ENCODE peak calls at places on chromosomes 5 and 9, in nine cellular contexts. A is pancreas, E is heart left ventricle, D is fibroblast of lung, O is A549, G is HepG2, C is MM.1S, V is cardiac muscle cell, T is transverse colon. F is an unnamed sample. For H3K9me3, the result is how much of the 10 kb centered on the place peaks cover.

GRCh38 chr9:120411862-120412424 is 168.0 kb downstream of the CDK5RAP2 start:
- DNase-seq in A (no peak), E (no peak), D (no peak), O (no peak), G (no peak), C (no peak), V (no peak), T (no peak), F (no peak)

GRCh38 chr5:21152611-21153010 is 1164.6 kb upstream of the CDH18 start:
- DNase-seq in A (no peak), E (no peak), D (peak), O (peak), G (no peak), C (no peak), V (peak), T (no peak), F (no peak)

GRCh38 chr9:73104342-73104741 is 47.3 kb upstream of the ANXA1 start:
- DNase-seq in A (no peak), E (no peak), D (no peak), O (no peak), G (no peak), C (no peak), V (no peak), T (no peak), F (no peak)

GRCh38 chr5:158821321-158821720 is 278.4 kb downstream of the EBF1 start:
- DNase-seq in A (no peak), E (no peak), D (no peak), O (no peak), G (no peak), C (no peak), V (no peak), T (no peak), F (no peak)

GRCh38 chr5:119681734-119682133 is 52.4 kb downstream of the FAM170A start:
- DNase-seq in A (no peak), E (no peak), D (no peak), O (no peak), G (no peak), C (no peak), V (no peak), T (no peak), F (no peak)

GRCh38 chr9:95003694-95004451 is 277.4 kb downstream of the AOPEP start:
- DNase-seq in A (peak), E (peak), D (peak), O (peak), G (peak), C (peak), V (peak), T (peak), F (peak)

GRCh38 chr9:94761506-94761905 is 35.0 kb downstream of the AOPEP start:
- DNase-seq in A (no peak), E (no peak), D (no peak), O (no peak), G (no peak), C (no peak), V (peak), T (no peak), F (no peak)

GRCh38 chr9:123291736-123292135 is 23.4 kb upstream of the STRBP start:
- DNase-seq in A (no peak), E (no peak), D (no peak), O (no peak), G (no peak), C (no peak), V (no peak), T (no peak), F (no peak)

GRCh38 chr9:133731876-133732321 is 6.3 kb downstream of the SARDH start:
- DNase-seq in A (no peak), E (no peak), D (peak), O (peak), G (peak), C (no peak), V (peak), T (no peak), F (peak)

GRCh38 chr9:136595245-136596218 is 49.7 kb upstream of the NOTCH1 start:
- DNase-seq in A (no peak), E (no peak), D (no peak), O (no peak), G (no peak), C (no peak), V (no peak), T (no peak), F (no peak)

GRCh38 chr5:31827862-31828261 is 188.9 kb downstream of the PDZD2 start:
- DNase-seq in A (no peak), E (no peak), D (peak), O (no peak), G (no peak), C (no peak), V (peak), T (no peak), F (no peak)

GRCh38 chr9:38707885-38708640 is 11.9 kb downstream of the FAM240B start:
- DNase-seq in A (no peak), E (no peak), D (no peak), O (peak), G (no peak), C (peak), V (no peak), T (no peak), F (peak)

GRCh38 chr9:108671794-108672193 is 184.0 kb downstream of the ACTL7B start:
- DNase-seq in A (no peak), E (no peak), D (peak), O (no peak), G (no peak), C (no peak), V (no peak), T (no peak), F (no peak)

GRCh38 chr5:173817561-173817960 is 70.6 kb upstream of the CPEB4 start:
- DNase-seq in A (no peak), E (no peak), D (no peak), O (no peak), G (no peak), C (no peak), V (no peak), T (no peak), F (no peak)

GRCh38 chr9:93601063-93601462 is 24.7 kb downstream of the PHF2 start:
- DNase-seq in A (no peak), E (no peak), D (no peak), O (no peak), G (no peak), C (no peak), V (no peak), T (no peak), F (no peak)

GRCh38 chr5:33921005-33921404 is 15.2 kb upstream of the RXFP3 start:
- DNase-seq in A (no peak), E (no peak), D (no peak), O (no peak), G (no peak), C (no peak), V (no peak), T (no peak), F (no peak)

GRCh38 chr9:88628811-88629210 is 93.8 kb downstream of the NXNL2 start:
- DNase-seq in A (no peak), E (no peak), D (peak), O (no peak), G (no peak), C (no peak), V (no peak), T (no peak), F (no peak)

GRCh38 chr9:133238272-133238850 is 29.3 kb upstream of the OBP2B start:
- DNase-seq in A (no peak), E (peak), D (peak), O (peak), G (peak), C (no peak), V (peak), T (peak), F (peak)

GRCh38 chr5:1763548-1763911 is 36.1 kb downstream of the MRPL36 start:
- DNase-seq in A (peak), E (peak), D (peak), O (peak), G (peak), C (no peak), V (peak), T (peak), F (peak)

GRCh38 chr9:72022846-72023245 is 37.6 kb downstream of the C9orf57 start:
- DNase-seq in A (no peak), E (no peak), D (peak), O (peak), G (no peak), C (no peak), V (peak), T (peak), F (no peak)

GRCh38 chr9:34256104-34256503 is 73.0 kb downstream of the KIF24 start:
- DNase-seq in A (no peak), E (no peak), D (no peak), O (no peak), G (no peak), C (no peak), V (no peak), T (no peak), F (no peak)

GRCh38 chr5:117302949-117303348 is 728.3 kb upstream of the SEMA6A start:
- DNase-seq in A (no peak), E (no peak), D (no peak), O (no peak), G (no peak), C (no peak), V (no peak), T (no peak), F (no peak)

GRCh38 chr5:137741718-137742117 is 5.8 kb upstream of the KLHL3 start:
- DNase-seq in A (no peak), E (no peak), D (no peak), O (no peak), G (peak), C (no peak), V (no peak), T (no peak), F (no peak)

GRCh38 chr5:167720201-167720600 is 571.2 kb upstream of the WWC1 start:
- DNase-seq in A (no peak), E (no peak), D (peak), O (no peak), G (no peak), C (no peak), V (no peak), T (no peak), F (no peak)

GRCh38 chr5:14937277-14937676 is 65.7 kb upstream of the ANKH start:
- DNase-seq in A (no peak), E (no peak), D (peak), O (no peak), G (no peak), C (no peak), V (no peak), T (peak), F (no peak)

GRCh38 chr5:96031180-96031579 is 69.5 kb upstream of the ELL2 start:
- DNase-seq in A (no peak), E (no peak), D (no peak), O (no peak), G (no peak), C (no peak), V (no peak), T (no peak), F (no peak)

GRCh38 chr5:33827885-33828284 is 63.9 kb downstream of the ADAMTS12 start:
- DNase-seq in A (no peak), E (no peak), D (peak), O (peak), G (no peak), C (no peak), V (peak), T (no peak), F (no peak)

GRCh38 chr5:154793599-154794524 is 38.7 kb downstream of the LARP1 start:
- DNase-seq in A (no peak), E (no peak), D (peak), O (no peak), G (no peak), C (no peak), V (peak), T (no peak), F (peak)

GRCh38 chr9:19934301-19934868 is 145.5 kb upstream of the SLC24A2 start:
- DNase-seq in A (peak), E (peak), D (peak), O (peak), G (no peak), C (no peak), V (peak), T (peak), F (peak)

GRCh38 chr5:72842816-72843215 is 26.4 kb downstream of the TNPO1 start:
- DNase-seq in A (no peak), E (no peak), D (peak), O (peak), G (no peak), C (no peak), V (no peak), T (peak), F (no peak)

GRCh38 chr9:7185612-7186011 is 427.8 kb downstream of the KDM4C start:
- DNase-seq in A (no peak), E (no peak), D (peak), O (peak), G (peak), C (no peak), V (peak), T (no peak), F (peak)

GRCh38 chr5:160802567-160802966 is 49.4 kb downstream of the ATP10B start:
- DNase-seq in A (no peak), E (no peak), D (no peak), O (no peak), G (no peak), C (peak), V (no peak), T (peak), F (peak)

GRCh38 chr9:134892820-134893420 is 12.3 kb downstream of the FCN2 start:
- DNase-seq in A (no peak), E (no peak), D (no peak), O (no peak), G (no peak), C (no peak), V (no peak), T (no peak), F (no peak)

GRCh38 chr5:17235736-17236330 is 18.4 kb downstream of the BASP1 start:
- DNase-seq in A (no peak), E (no peak), D (peak), O (no peak), G (no peak), C (no peak), V (no peak), T (no peak), F (no peak)

GRCh38 chr9:112112519-112112918 is 62.6 kb downstream of the SUSD1 start:
- DNase-seq in A (no peak), E (no peak), D (peak), O (peak), G (no peak), C (no peak), V (peak), T (no peak), F (no peak)

DNA sequence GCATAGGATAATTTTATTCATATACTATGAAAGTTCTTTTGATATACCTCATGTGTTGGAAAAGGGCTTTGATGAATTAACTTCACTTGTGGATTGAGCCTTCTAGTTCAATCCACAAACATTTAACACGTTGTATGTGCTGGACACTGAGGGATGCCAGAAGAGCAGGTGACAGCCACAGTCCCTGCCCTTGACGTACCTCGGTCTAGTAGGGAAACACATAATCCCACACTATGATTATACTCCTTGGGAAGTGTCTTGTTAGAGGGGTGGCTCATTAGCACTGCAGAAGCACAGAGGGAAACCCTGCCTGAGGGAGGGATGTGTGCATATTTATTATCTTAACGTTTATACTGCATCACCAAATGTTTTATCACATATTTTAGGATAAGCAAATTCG is 61.2 kb downstream of the PIK3R1 start:
- DNase-seq in A (no peak), E (no peak), D (no peak), O (no peak), G (no peak), C (no peak), V (no peak), T (no peak), F (no peak)
- H3K4me3 ChIP-seq in A (no peak), E (no peak), D (no peak), O (no peak), G (no peak), C (no peak), V (no peak), T (no peak), F (no peak)

GRCh38 chr5:56818409-56819026 is 3.2 kb downstream of the MAP3K1 start:
- DNase-seq in A (no peak), E (no peak), D (peak), O (no peak), G (no peak), C (no peak), V (peak), T (no peak), F (no peak)
- TF ChIP-seq CTCF in A (no peak), E (no peak), D (peak), O (peak), G (peak), C (no peak), V (peak), T (no peak), F (peak)

DNA sequence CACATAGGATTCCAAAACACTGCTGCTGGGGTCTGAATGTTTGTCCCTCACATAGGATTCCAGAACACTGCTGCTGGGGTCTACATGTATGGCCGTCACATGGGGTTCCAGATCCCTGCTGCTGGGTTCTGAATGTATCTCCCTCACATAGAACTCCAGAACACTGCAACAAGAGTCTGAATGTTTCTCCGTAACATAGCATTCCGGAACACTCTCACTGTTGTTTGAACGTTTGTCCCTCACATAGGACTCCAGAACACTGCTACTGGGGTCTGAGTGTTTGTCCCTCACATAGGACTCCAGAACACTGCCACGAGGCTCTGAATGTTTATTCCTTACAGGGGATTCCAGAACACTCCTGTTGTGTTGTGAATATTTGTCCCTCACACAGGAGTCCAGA is 216.8 kb downstream of the FOXD4L6 start:
- DNase-seq in A (no peak), E (no peak), D (no peak), O (no peak), G (no peak), C (no peak), V (no peak), T (no peak), F (no peak)
- H3K9me3 ChIP-seq in A (under half), E (half or more), D (under half), O (half or more), G (half or more), C (under half), V (under half), T (half or more), F (under half)

DNA sequence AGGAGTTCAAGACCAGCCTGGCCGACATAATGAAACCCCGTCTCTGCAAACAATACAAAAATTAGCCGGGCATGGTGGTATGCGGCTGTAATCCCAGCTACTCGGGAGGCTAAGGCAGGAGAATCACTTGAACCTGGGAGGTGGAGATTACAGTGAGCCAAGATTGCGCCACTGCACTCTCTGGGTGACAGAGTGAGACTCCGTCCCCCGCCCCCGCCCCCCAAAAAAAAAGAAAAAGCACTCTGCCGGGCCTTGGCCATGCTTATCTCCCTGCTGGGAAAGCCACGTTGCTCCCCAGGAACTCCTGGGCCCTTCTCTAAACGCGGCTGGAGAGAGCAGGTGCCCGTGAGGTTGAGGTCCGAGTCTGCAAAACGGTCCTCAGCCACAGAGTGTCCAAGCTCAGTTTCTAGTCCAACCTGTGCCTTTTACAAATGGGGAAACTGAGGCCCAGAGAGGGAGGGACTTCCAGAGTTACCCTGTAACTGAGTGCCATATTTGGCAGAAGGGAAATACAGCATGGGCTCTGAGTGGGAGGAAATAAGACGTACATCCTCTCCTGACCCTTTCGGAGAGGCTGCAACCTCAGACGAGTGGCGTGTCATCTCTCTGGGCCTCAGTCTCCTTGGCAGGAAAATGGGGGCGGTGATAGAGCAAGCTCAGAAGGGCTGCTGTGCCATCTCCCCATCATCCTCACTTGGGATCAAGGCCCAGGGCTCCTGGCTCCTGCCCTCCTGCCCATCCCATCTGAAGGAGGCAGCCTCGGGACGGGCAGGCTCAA is 6.6 kb upstream of the PHYHD1 start:
- DNase-seq in A (no peak), E (no peak), D (no peak), O (no peak), G (no peak), C (no peak), V (no peak), T (no peak), F (no peak)
- H3K4me3 ChIP-seq in A (no peak), E (no peak), D (no peak), O (no peak), G (no peak), C (no peak), V (no peak), T (no peak), F (no peak)

GRCh38 chr5:172729588-172729987 is 41.4 kb downstream of the DUSP1 start:
- DNase-seq in A (no peak), E (peak), D (no peak), O (no peak), G (no peak), C (no peak), V (no peak), T (no peak), F (no peak)

GRCh38 chr5:172727551-172727950 is 43.4 kb downstream of the DUSP1 start:
- DNase-seq in A (peak), E (peak), D (no peak), O (no peak), G (no peak), C (no peak), V (no peak), T (no peak), F (no peak)

GRCh38 chr5:172730222-172730621 is 40.8 kb downstream of the DUSP1 start:
- DNase-seq in A (no peak), E (no peak), D (no peak), O (no peak), G (no peak), C (no peak), V (no peak), T (no peak), F (no peak)

GRCh38 chr5:172726966-172727365 is 44.0 kb downstream of the DUSP1 start:
- DNase-seq in A (peak), E (peak), D (no peak), O (no peak), G (no peak), C (no peak), V (no peak), T (no peak), F (no peak)

DNA sequence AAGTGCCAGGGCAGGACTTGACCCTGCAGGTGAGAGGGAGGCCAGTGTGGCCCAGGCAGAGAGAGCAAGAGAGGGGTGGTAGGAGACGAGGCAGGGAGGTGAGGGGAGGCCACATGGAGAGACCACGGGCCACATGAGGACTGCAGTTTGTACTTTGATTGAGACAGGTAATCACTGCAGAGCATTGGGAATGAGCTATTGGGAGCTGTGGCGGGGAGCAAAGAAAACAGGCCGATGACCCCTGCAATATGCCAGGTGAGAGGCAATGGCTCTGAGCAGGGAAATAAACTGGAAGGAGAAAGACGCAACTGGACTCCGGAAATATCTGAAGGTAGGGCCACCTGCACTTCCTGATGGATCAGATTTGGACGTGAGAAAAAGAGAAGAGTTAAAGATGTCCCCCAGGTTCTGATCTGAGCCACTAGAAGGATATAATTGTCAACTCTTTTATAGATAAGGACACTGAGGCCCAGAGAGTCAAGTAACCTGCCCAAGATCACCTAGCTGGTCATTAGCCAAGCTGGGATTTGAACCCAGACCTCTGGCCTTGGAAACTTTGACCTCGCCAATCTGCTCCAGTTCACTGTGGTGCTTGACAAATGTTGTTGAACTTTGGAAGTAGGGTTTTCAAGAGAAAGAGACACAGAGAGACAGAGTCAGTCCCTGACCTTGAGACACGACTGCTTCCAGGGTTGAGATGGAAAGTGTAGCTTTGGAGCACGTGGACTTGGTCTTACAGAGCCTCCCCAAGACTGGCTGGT is 42.3 kb downstream of the DUSP1 start:
- DNase-seq in A (no peak), E (peak), D (no peak), O (no peak), G (no peak), C (no peak), V (no peak), T (no peak), F (no peak)
- TF ChIP-seq CTCF in A (no peak), E (no peak), D (no peak), O (no peak), G (no peak), C (no peak), V (no peak), T (no peak), F (no peak)

GRCh38 chr5:27963050-27963783 is 924.8 kb upstream of the CDH9 start:
- DNase-seq in A (no peak), E (no peak), D (no peak), O (no peak), G (peak), C (no peak), V (no peak), T (no peak), F (no peak)
- H3K9me3 ChIP-seq in A (under half), E (under half), D (under half), O (under half), G (under half), C (under half), V (under half), T (under half), F (under half)

F was measured in Caco-2.